ENCODE peak calls at places on chromosomes 16 and 17, in ten cellular contexts. One of them, this sample, is unnamed.

GRCh38 chr16:21104124-21104860 is 46.4 kb downstream of the DNAH3 start:
- DNase-seq in body of pancreas: no peak
- DNase-seq in stimulated activated CD4-positive, alpha-beta T cell treated with anti-CD3 and anti-CD28 coated beads, Interleukin-4, amount 100 ng/mL, for 24 hours: no peak
- DNase-seq in effector CD4-positive, alpha-beta T cell: no peak
- DNase-seq in adrenal gland: no peak
- DNase-seq in psoas muscle: no peak
- DNase-seq in mucosa of descending colon: no peak
- DNase-seq in hepatocyte: no peak
- DNase-seq in right cardiac atrium: no peak
- DNase-seq in C1 segment of cervical spinal cord: no peak
- DNase-seq in this sample: no peak

GRCh38 chr17:60729854-60730253 is 52.2 kb downstream of the BCAS3 start:
- DNase-seq in hepatocyte: peak
- DNase-seq in mucosa of descending colon: peak
- DNase-seq in right cardiac atrium: no peak
- DNase-seq in adrenal gland: no peak
- DNase-seq in stimulated activated CD4-positive, alpha-beta T cell treated with anti-CD3 and anti-CD28 coated beads, Interleukin-4, amount 100 ng/mL, for 24 hours: no peak
- DNase-seq in psoas muscle: no peak
- DNase-seq in body of pancreas: no peak
- DNase-seq in C1 segment of cervical spinal cord: no peak
- DNase-seq in effector CD4-positive, alpha-beta T cell: no peak
- DNase-seq in this sample: no peak

GRCh38 chr17:7241047-7241733 is 1.1 kb downstream of the GABARAP start:
- DNase-seq in body of pancreas: no peak
- DNase-seq in mucosa of descending colon: no peak
- DNase-seq in effector CD4-positive, alpha-beta T cell: no peak
- DNase-seq in C1 segment of cervical spinal cord: no peak
- DNase-seq in right cardiac atrium: no peak
- DNase-seq in hepatocyte: no peak
- DNase-seq in adrenal gland: no peak
- DNase-seq in stimulated activated CD4-positive, alpha-beta T cell treated with anti-CD3 and anti-CD28 coated beads, Interleukin-4, amount 100 ng/mL, for 24 hours: no peak
- DNase-seq in psoas muscle: no peak
- DNase-seq in this sample: no peak

GRCh38 chr17:35046740-35047283 is 16.7 kb downstream of the RFFL start:
- DNase-seq in effector CD4-positive, alpha-beta T cell: peak
- DNase-seq in adrenal gland: no peak
- DNase-seq in C1 segment of cervical spinal cord: no peak
- DNase-seq in stimulated activated CD4-positive, alpha-beta T cell treated with anti-CD3 and anti-CD28 coated beads, Interleukin-4, amount 100 ng/mL, for 24 hours: peak
- DNase-seq in mucosa of descending colon: no peak
- DNase-seq in psoas muscle: no peak
- DNase-seq in body of pancreas: no peak
- DNase-seq in hepatocyte: no peak
- DNase-seq in right cardiac atrium: no peak
- DNase-seq in this sample: no peak

GRCh38 chr17:65078441-65079160 is 22.1 kb upstream of the GNA13 start:
- DNase-seq in hepatocyte: no peak
- DNase-seq in mucosa of descending colon: no peak
- DNase-seq in right cardiac atrium: no peak
- DNase-seq in C1 segment of cervical spinal cord: no peak
- DNase-seq in psoas muscle: no peak
- DNase-seq in adrenal gland: no peak
- DNase-seq in body of pancreas: no peak
- DNase-seq in effector CD4-positive, alpha-beta T cell: no peak
- DNase-seq in stimulated activated CD4-positive, alpha-beta T cell treated with anti-CD3 and anti-CD28 coated beads, Interleukin-4, amount 100 ng/mL, for 24 hours: no peak
- DNase-seq in this sample: no peak

GRCh38 chr17:77579717-77580116 is 378.8 kb upstream of the TNRC6C start:
- DNase-seq in hepatocyte: no peak
- DNase-seq in adrenal gland: no peak
- DNase-seq in stimulated activated CD4-positive, alpha-beta T cell treated with anti-CD3 and anti-CD28 coated beads, Interleukin-4, amount 100 ng/mL, for 24 hours: no peak
- DNase-seq in body of pancreas: no peak
- DNase-seq in mucosa of descending colon: no peak
- DNase-seq in right cardiac atrium: no peak
- DNase-seq in C1 segment of cervical spinal cord: no peak
- DNase-seq in effector CD4-positive, alpha-beta T cell: no peak
- DNase-seq in psoas muscle: no peak
- DNase-seq in this sample: no peak

GRCh38 chr17:16923904-16924700 is 47.8 kb downstream of the TNFRSF13B start:
- DNase-seq in body of pancreas: no peak
- DNase-seq in effector CD4-positive, alpha-beta T cell: no peak
- DNase-seq in hepatocyte: no peak
- DNase-seq in mucosa of descending colon: no peak
- DNase-seq in C1 segment of cervical spinal cord: no peak
- DNase-seq in adrenal gland: peak
- DNase-seq in stimulated activated CD4-positive, alpha-beta T cell treated with anti-CD3 and anti-CD28 coated beads, Interleukin-4, amount 100 ng/mL, for 24 hours: no peak
- DNase-seq in right cardiac atrium: no peak
- DNase-seq in psoas muscle: no peak
- DNase-seq in this sample: no peak

GRCh38 chr16:83626676-83627075 is 181.1 kb upstream of the HSBP1 start:
- DNase-seq in body of pancreas: no peak
- DNase-seq in effector CD4-positive, alpha-beta T cell: no peak
- DNase-seq in stimulated activated CD4-positive, alpha-beta T cell treated with anti-CD3 and anti-CD28 coated beads, Interleukin-4, amount 100 ng/mL, for 24 hours: no peak
- DNase-seq in C1 segment of cervical spinal cord: no peak
- DNase-seq in hepatocyte: no peak
- DNase-seq in right cardiac atrium: no peak
- DNase-seq in adrenal gland: no peak
- DNase-seq in mucosa of descending colon: no peak
- DNase-seq in psoas muscle: no peak
- DNase-seq in this sample: no peak

This sample was measured in keratinocyte.